ENCODE peak calls at places on chromosome 18, in four cellular contexts. O is K562, Y is HepG2, X is H1. A is an unnamed sample.

GRCh38 chr18:59380706-59381105 is 21.6 kb upstream of the LMAN1 start:
- DNase-seq in O (no peak), Y (no peak), X (no peak), A (no peak)

GRCh38 chr18:53745228-53745967 is 479.1 kb downstream of the MBD2 start:
- DNase-seq in X (no peak), O (no peak), Y (no peak), A (no peak)

GRCh38 chr18:36843784-36844183 is 14.9 kb downstream of the KIAA1328 start:
- DNase-seq in O (no peak), X (no peak), Y (no peak), A (no peak)

GRCh38 chr18:76493213-76494107 is 1.6 kb downstream of the ZNF516 start:
- DNase-seq in O (peak), Y (peak), X (no peak), A (no peak)

GRCh38 chr18:13175754-13176210 is 42.8 kb upstream of the LDLRAD4 start:
- DNase-seq in O (peak), Y (peak), X (no peak), A (no peak)

GRCh38 chr18:73461780-73462059 is 593.9 kb upstream of the NETO1 start:
- DNase-seq in Y (no peak), X (no peak), O (no peak), A (no peak)

GRCh38 chr18:60543646-60544045 is 171.1 kb upstream of the MC4R start:
- DNase-seq in Y (no peak), X (no peak), O (no peak), A (no peak)

GRCh38 chr18:33201509-33201926 is 239.0 kb downstream of the CCDC178 start:
- DNase-seq in O (no peak), X (peak), Y (peak), A (no peak)

GRCh38 chr18:40810371-40810770 is 1144.7 kb upstream of the PIK3C3 start:
- DNase-seq in X (no peak), O (no peak), Y (no peak), A (no peak)

GRCh38 chr18:44911773-44912172 is 231.1 kb downstream of the SETBP1 start:
- DNase-seq in X (no peak), O (no peak), Y (no peak), A (no peak)

GRCh38 chr18:3725100-3725499 is 275.1 kb downstream of the TGIF1 start:
- DNase-seq in O (no peak), X (no peak), Y (no peak), A (no peak)

GRCh38 chr18:67199993-67200617 is 316.4 kb downstream of the DSEL start:
- DNase-seq in Y (peak), O (no peak), X (no peak), A (peak)

GRCh38 chr18:5294113-5294617 is 1.4 kb downstream of the ZBTB14 start:
- DNase-seq in O (no peak), Y (no peak), X (no peak), A (no peak)

GRCh38 chr18:58848685-58849084 is 16.0 kb upstream of the ZNF532 start:
- DNase-seq in Y (no peak), X (no peak), O (no peak), A (no peak)

GRCh38 chr18:10301831-10302483 is 152.5 kb upstream of the APCDD1 start:
- DNase-seq in Y (no peak), X (no peak), O (no peak), A (no peak)

GRCh38 chr18:8506251-8507049 is 102.8 kb upstream of the RAB12 start:
- DNase-seq in X (no peak), O (no peak), Y (no peak), A (no peak)

GRCh38 chr18:3117493-3118192 is 102.1 kb downstream of the MYOM1 start:
- DNase-seq in O (no peak), X (no peak), Y (peak), A (no peak)

GRCh38 chr18:26470011-26470637 is 78.2 kb downstream of the KCTD1 start:
- DNase-seq in X (no peak), O (no peak), Y (no peak), A (no peak)

GRCh38 chr18:25604909-25605247 is 252.9 kb upstream of the ZNF521 start:
- DNase-seq in O (no peak), Y (no peak), X (no peak), A (no peak)

GRCh38 chr18:59109375-59109774 is 30.3 kb upstream of the SEC11C start:
- DNase-seq in O (no peak), X (no peak), Y (no peak), A (no peak)

GRCh38 chr18:10412933-10413332 is 41.5 kb upstream of the APCDD1 start:
- DNase-seq in O (no peak), X (no peak), Y (no peak), A (no peak)

GRCh38 chr18:64271264-64271663 is 122.4 kb upstream of the LINC00305 start:
- DNase-seq in Y (no peak), O (no peak), X (no peak), A (no peak)

GRCh38 chr18:54127759-54128378 is 96.6 kb downstream of the MBD2 start:
- DNase-seq in X (no peak), O (no peak), Y (peak), A (peak)

GRCh38 chr18:43847164-43848091 is 570.1 kb upstream of the SYT4 start:
- DNase-seq in O (no peak), Y (no peak), X (no peak), A (no peak)

GRCh38 chr18:58900015-58900649 is 35.5 kb downstream of the ZNF532 start:
- DNase-seq in X (no peak), O (no peak), Y (no peak), A (no peak)

GRCh38 chr18:41842886-41843285 is 112.1 kb upstream of the PIK3C3 start:
- DNase-seq in O (no peak), X (no peak), Y (no peak), A (no peak)

GRCh38 chr18:9661564-9661963 is 46.5 kb upstream of the RAB31 start:
- DNase-seq in O (no peak), Y (no peak), X (no peak), A (no peak)

GRCh38 chr18:41959045-41959444 is 4.0 kb downstream of the PIK3C3 start:
- DNase-seq in X (no peak), Y (no peak), O (no peak), A (no peak)

GRCh38 chr18:12254137-12254819 is at the start of gene CIDEA:
- DNase-seq in X (no peak), Y (no peak), O (peak), A (no peak)

GRCh38 chr18:12891561-12891960 is 7.5 kb upstream of the PTPN2 start:
- DNase-seq in Y (no peak), O (no peak), X (no peak), A (no peak)

GRCh38 chr18:45589559-45590041 is 25.7 kb upstream of the SLC14A2 start:
- DNase-seq in Y (no peak), O (no peak), X (no peak), A (no peak)

GRCh38 chr18:12722731-12723130 is 19.9 kb downstream of the PSMG2 start:
- DNase-seq in X (no peak), O (no peak), Y (no peak), A (no peak)

GRCh38 chr18:44514766-44515165 is 165.9 kb upstream of the SETBP1 start:
- DNase-seq in Y (no peak), O (no peak), X (no peak), A (no peak)

GRCh38 chr18:8507881-8508280 is 101.4 kb upstream of the RAB12 start:
- DNase-seq in O (no peak), X (no peak), Y (no peak), A (no peak)

GRCh38 chr18:44895176-44895798 is 214.6 kb downstream of the SETBP1 start:
- DNase-seq in Y (no peak), O (peak), X (no peak), A (no peak)

GRCh38 chr18:73199151-73199550 is 331.4 kb upstream of the NETO1 start:
- DNase-seq in X (no peak), O (no peak), Y (no peak), A (no peak)

GRCh38 chr18:72114801-72115594 is 429.1 kb downstream of the CBLN2 start:
- DNase-seq in O (no peak), X (no peak), Y (no peak), A (no peak)

GRCh38 chr18:76720683-76721082 is 101.7 kb upstream of the ZNF236 start:
- DNase-seq in Y (no peak), X (no peak), O (no peak), A (no peak)

GRCh38 chr18:79884963-79885728 is 66.3 kb downstream of the SLC66A2 start:
- DNase-seq in O (no peak), Y (no peak), X (no peak), A (no peak)

GRCh38 chr18:22468554-22468891 is 50.8 kb upstream of the CTAGE1 start:
- DNase-seq in X (no peak), O (no peak), Y (no peak), A (no peak)

GRCh38 chr18:32081881-32082280 is 9.8 kb upstream of the RNF138 start:
- DNase-seq in O (no peak), Y (no peak), X (no peak), A (no peak)

GRCh38 chr18:32091325-32091723 is 350 bp upstream of the RNF138 start:
- DNase-seq in Y (no peak), O (peak), X (no peak), A (no peak)

GRCh38 chr18:32083781-32084180 is 7.9 kb upstream of the RNF138 start:
- DNase-seq in O (no peak), X (no peak), Y (no peak), A (no peak)

GRCh38 chr18:32091724-32092421 is at the start of gene RNF138:
- DNase-seq in O (peak), X (peak), Y (peak), A (peak)

DNA sequence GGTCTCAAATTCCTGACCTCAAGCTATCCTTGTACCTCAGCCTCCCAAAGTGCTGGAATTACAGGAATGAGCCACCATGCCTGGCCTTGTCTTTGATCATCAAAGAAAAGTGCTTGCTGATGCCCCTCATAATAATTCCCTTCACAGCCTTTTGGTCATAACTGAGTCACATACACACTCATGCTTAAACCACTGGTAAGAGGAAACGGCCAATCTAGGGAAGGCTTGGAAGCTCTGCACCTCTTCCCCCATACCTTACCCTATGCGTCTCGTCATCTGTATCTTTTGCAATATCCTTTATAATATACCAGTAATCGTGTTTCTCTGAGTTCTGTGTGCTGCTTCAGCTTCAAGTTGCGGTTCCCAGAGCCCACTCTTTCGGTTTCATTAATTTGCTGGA is 4.8 kb upstream of the RNF138 start:
- DNase-seq in X (no peak), Y (no peak), O (no peak), A (peak)
- H3K4me2 ChIP-seq in X (no peak), Y (no peak), O (no peak), A (peak)

GRCh38 chr18:21458322-21458721 is 142.2 kb downstream of the ESCO1 start:
- DNase-seq in O (no peak), X (no peak), Y (no peak), A (no peak)
- TF ChIP-seq FOSL1 in O (no peak), X (no peak), Y (no peak), A (no peak)

DNA sequence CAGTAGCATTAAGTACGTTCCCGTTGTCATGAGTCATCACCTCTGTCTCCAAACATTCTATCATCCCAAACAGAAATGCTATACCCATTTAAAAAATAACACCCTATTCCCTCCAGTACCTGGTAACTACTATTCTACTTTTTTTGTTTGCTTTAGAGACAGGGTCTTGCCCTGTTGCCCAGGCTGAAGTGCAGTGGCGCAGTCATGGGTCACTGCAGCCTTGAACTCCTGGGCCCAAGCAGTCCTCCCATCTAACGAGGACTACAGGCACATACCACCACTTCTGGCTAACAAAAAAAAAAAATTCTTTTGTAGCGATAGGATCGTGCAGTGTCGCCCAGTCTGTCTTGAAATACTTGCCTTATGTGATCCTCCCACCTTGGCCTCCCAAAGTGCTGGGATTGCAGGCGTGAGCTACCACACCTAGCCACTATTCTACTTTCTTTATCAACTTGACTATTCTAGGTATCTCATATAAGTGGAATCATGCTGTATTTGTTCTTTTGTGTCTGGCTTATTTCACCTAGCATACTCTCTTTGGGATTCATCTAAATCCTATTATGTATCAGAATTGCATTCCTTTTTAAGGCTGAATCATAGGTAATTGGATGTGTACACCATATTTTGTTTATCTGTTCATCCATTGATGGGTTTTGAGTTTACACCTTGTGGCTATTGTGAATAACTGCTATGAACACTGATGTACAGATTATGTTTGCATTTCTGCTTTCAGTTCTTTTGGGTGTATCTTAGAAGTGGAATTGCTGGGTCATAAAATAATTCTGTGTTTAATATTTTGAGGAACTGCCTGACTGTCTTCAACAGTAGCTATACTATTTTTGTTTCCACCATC is 14.4 kb downstream of the ZCCHC2 start:
- DNase-seq in X (no peak), Y (no peak), O (no peak), A (no peak)
- H3K4me2 ChIP-seq in X (no peak), Y (no peak), O (no peak), A (no peak)

GRCh38 chr18:55186588-55186987 is 227.3 kb upstream of the CCDC68 start:
- DNase-seq in O (no peak), Y (no peak), X (no peak), A (no peak)
- TF ChIP-seq FOSL1 in O (no peak), Y (no peak), X (no peak), A (no peak)

A was measured in HCT116.